ENCODE peak calls at places on chromosomes 5 and 9, in six cellular contexts. R is WTC11, T is neural progenitor cell, N is uterus, S is SK-N-SH, E is A549. V is an unnamed sample.

GRCh38 chr9:136482046-136482792 is 621 bp downstream of the SEC16A start:
- DNase-seq in R (no peak), T (peak; percentile 38), N (no peak), S (peak; percentile 75), E (no peak), V (no peak)

GRCh38 chr9:124012368-124013262 is 1.0 kb downstream of the LHX2 start:
- DNase-seq in R (peak; percentile 48), T (peak; percentile 55), N (no peak), S (no peak), E (no peak), V (peak; percentile 49)

GRCh38 chr5:96997265-96997859 is 61.5 kb downstream of the LNPEP start:
- DNase-seq in R (no peak), T (peak; percentile 73), N (no peak), S (peak; percentile 21), E (peak; percentile 8), V (no peak)

GRCh38 chr5:147453901-147454814 is 55.7 kb downstream of the DPYSL3 start:
- DNase-seq in R (peak; percentile 94), T (peak; percentile 97), N (peak; percentile 91), S (peak; percentile 96), E (peak; percentile 76), V (peak; percentile 93)

GRCh38 chr9:135714242-135715055 is 12.5 kb downstream of the KCNT1 start:
- DNase-seq in R (peak; percentile 64), T (peak; percentile 85), N (no peak), S (peak; percentile 78), E (no peak), V (no peak)

GRCh38 chr5:138148811-138149210 is 9.6 kb upstream of the NME5 start:
- DNase-seq in R (no peak), T (no peak), N (no peak), S (no peak), E (no peak), V (no peak)

GRCh38 chr9:126690431-126691051 is 76.8 kb downstream of the LMX1B start:
- DNase-seq in R (peak; percentile 86), T (peak; percentile 78), N (no peak), S (peak; percentile 82), E (peak; percentile 76), V (no peak)

GRCh38 chr9:125748511-125749099 is 1.4 kb downstream of the PBX3 start:
- DNase-seq in R (peak; percentile 22), T (peak; percentile 83), N (no peak), S (peak; percentile 29), E (no peak), V (no peak)

GRCh38 chr5:77145666-77146065 is 58.6 kb upstream of the ZBED3 start:
- DNase-seq in R (no peak), T (no peak), N (no peak), S (no peak), E (no peak), V (no peak)

GRCh38 chr5:174340221-174340620 is 294.7 kb downstream of the NSG2 start:
- DNase-seq in R (no peak), T (no peak), N (no peak), S (no peak), E (no peak), V (no peak)

GRCh38 chr5:131814990-131815389 is 18.2 kb upstream of the FNIP1 start:
- DNase-seq in R (no peak), T (no peak), N (no peak), S (no peak), E (peak; percentile 27), V (no peak)

GRCh38 chr9:22215492-22215891 is 206.4 kb upstream of the CDKN2B start:
- DNase-seq in R (no peak), T (no peak), N (no peak), S (no peak), E (no peak), V (no peak)

GRCh38 chr9:16150938-16151650 is 598.3 kb downstream of the CCDC171 start:
- DNase-seq in R (no peak), T (no peak), N (peak; percentile 59), S (peak; percentile 35), E (no peak), V (no peak)

GRCh38 chr9:134548185-134548584 is 93.4 kb upstream of the COL5A1 start:
- DNase-seq in R (no peak), T (no peak), N (no peak), S (no peak), E (no peak), V (no peak)

GRCh38 chr5:1793966-1794895 is 5.4 kb downstream of the MRPL36 start:
- DNase-seq in R (no peak), T (no peak), N (no peak), S (no peak), E (no peak), V (peak; percentile 76)

GRCh38 chr5:17089001-17089400 is 128.4 kb upstream of the BASP1 start:
- DNase-seq in R (no peak), T (no peak), N (no peak), S (no peak), E (no peak), V (no peak)

GRCh38 chr5:5104550-5104949 is 35.6 kb upstream of the ADAMTS16 start:
- DNase-seq in R (no peak), T (no peak), N (no peak), S (no peak), E (no peak), V (no peak)

GRCh38 chr5:65072836-65073620 is 304.3 kb downstream of the CWC27 start:
- DNase-seq in R (no peak), T (no peak), N (peak; percentile 35), S (no peak), E (no peak), V (no peak)

GRCh38 chr9:131714161-131714646 is 25.7 kb downstream of the RAPGEF1 start:
- DNase-seq in R (no peak), T (no peak), N (peak; percentile 50), S (no peak), E (no peak), V (no peak)

GRCh38 chr5:43401827-43402226 is 10.4 kb downstream of the CCL28 start:
- DNase-seq in R (peak; percentile 20), T (peak; percentile 4), N (no peak), S (peak; percentile 51), E (peak; percentile 57), V (no peak)
- TF ChIP-seq CTCF in R (no peak), T (peak; percentile 25), N (no peak), S (no peak), E (no peak), V (no peak)

GRCh38 chr5:28710360-28710759 is 1672.0 kb upstream of the CDH9 start:
- DNase-seq in R (no peak), T (no peak), N (no peak), S (peak; percentile 7), E (no peak), V (no peak)
- TF ChIP-seq CTCF in R (no peak), T (peak; percentile 41), N (no peak), S (peak; percentile 37), E (no peak), V (no peak)

DNA sequence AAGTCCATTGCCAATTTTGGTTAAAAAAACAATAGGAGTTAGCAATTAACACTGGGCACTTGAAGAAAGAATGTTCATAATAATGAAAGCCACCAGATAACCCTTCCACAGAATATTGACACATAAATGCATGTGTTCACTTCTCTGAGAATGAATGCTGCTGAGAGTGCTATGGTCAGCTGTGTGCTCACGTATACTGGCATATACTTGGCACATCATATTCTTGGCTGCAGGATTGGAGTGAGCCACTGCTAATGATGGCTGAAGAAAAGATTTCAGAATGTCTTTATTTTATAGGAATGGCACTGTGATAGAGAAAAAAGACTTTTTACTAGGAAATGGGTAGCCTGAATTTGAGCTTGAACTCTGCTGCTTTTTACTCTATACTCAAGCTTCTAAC is 46.0 kb upstream of the SMARCA2 start:
- DNase-seq in R (no peak), T (no peak), N (no peak), S (no peak), E (no peak), V (no peak)
- TF ChIP-seq CTCF in R (no peak), T (no peak), N (no peak), S (no peak), E (no peak), V (no peak)

GRCh38 chr9:129885018-129885669 is 49.9 kb downstream of the USP20 start:
- DNase-seq in R (peak; percentile 31), T (peak; percentile 37), N (peak; percentile 48), S (no peak), E (no peak), V (no peak)
- TF ChIP-seq CTCF in R (no peak), T (no peak), N (peak; percentile 35), S (no peak), E (no peak), V (no peak)

GRCh38 chr5:175444060-175444904 is at the start of gene DRD1:
- DNase-seq in R (peak; percentile 79), T (peak; percentile 85), N (no peak), S (peak; percentile 84), E (peak; percentile 70), V (no peak)
- TF ChIP-seq CTCF in R (peak; percentile 87), T (peak; percentile 89), N (peak; percentile 54), S (peak; percentile 72), E (peak; percentile 95), V (peak; percentile 12)